ENCODE peak calls at places on chromosome 20, in five cellular contexts. Q is left ventricle myocardium inferior, C is cardiac fibroblast, J is astrocyte, H is lung. U is an unnamed sample.

GRCh38 chr20:44650777-44651493 is 564 bp downstream of the ADA start:
- DNase-seq in J (no peak), H (no peak), Q (peak), C (no peak), U (peak)

GRCh38 chr20:7214081-7214740 is 446.7 kb downstream of the BMP2 start:
- DNase-seq in H (no peak), C (no peak), Q (no peak), J (no peak), U (no peak)

GRCh38 chr20:58824843-58825242 is 25.9 kb downstream of the GNAS-AS1 start:
- DNase-seq in C (no peak), J (no peak), Q (no peak), H (no peak), U (no peak)

GRCh38 chr20:36344517-36345132 is 38.5 kb downstream of the DLGAP4 start:
- DNase-seq in Q (peak), J (peak), H (no peak), C (peak), U (peak)

GRCh38 chr20:43915209-43916072 is 789 bp downstream of the TOX2 start:
- DNase-seq in C (peak), Q (no peak), H (no peak), J (peak), U (no peak)

GRCh38 chr20:35515949-35516645 is 13.4 kb downstream of the C20orf173 start:
- DNase-seq in Q (no peak), H (no peak), C (peak), J (peak), U (no peak)

GRCh38 chr20:7841291-7841966 is 98.8 kb downstream of the HAO1 start:
- DNase-seq in Q (no peak), J (peak), C (peak), H (no peak), U (no peak)

GRCh38 chr20:47204008-47204745 is 152.3 kb downstream of the ZMYND8 start:
- DNase-seq in J (peak), Q (no peak), C (no peak), H (no peak), U (no peak)

GRCh38 chr20:38601216-38602184 is at the start of gene ARHGAP40:
- DNase-seq in C (peak), Q (no peak), J (peak), H (no peak), U (no peak)

GRCh38 chr20:35240083-35240913 is 13.8 kb downstream of the MMP24 start:
- DNase-seq in J (no peak), H (no peak), Q (no peak), C (no peak), U (no peak)

GRCh38 chr20:50339196-50339901 is 148.7 kb downstream of the CEBPB start:
- DNase-seq in C (peak), H (no peak), Q (no peak), J (peak), U (no peak)

GRCh38 chr20:19936801-19937583 is 80.2 kb upstream of the NAA20 start:
- DNase-seq in C (no peak), J (no peak), H (no peak), Q (peak), U (peak)

GRCh38 chr20:45341939-45342862 is 6.0 kb downstream of the SDC4 start:
- DNase-seq in H (peak), C (peak), J (peak), Q (peak), U (peak)

GRCh38 chr20:25389381-25389857 is 1.2 kb downstream of the ABHD12 start:
- DNase-seq in Q (no peak), H (peak), J (peak), C (peak), U (no peak)

GRCh38 chr20:63640086-63640485 is 13.1 kb downstream of the STMN3 start:
- DNase-seq in J (no peak), C (no peak), Q (no peak), H (no peak), U (no peak)

GRCh38 chr20:63642518-63643247 is 10.5 kb downstream of the STMN3 start:
- DNase-seq in H (no peak), C (no peak), J (no peak), Q (no peak), U (no peak)

GRCh38 chr20:63641792-63642517 is 11.3 kb downstream of the STMN3 start:
- DNase-seq in J (peak), H (peak), Q (peak), C (peak), U (peak)

GRCh38 chr20:63639093-63639860 is 12.4 kb upstream of the GMEB2 start:
- DNase-seq in H (no peak), Q (peak), J (no peak), C (no peak), U (peak)

GRCh38 chr20:63641146-63641791 is 12.0 kb downstream of the STMN3 start:
- DNase-seq in J (no peak), H (no peak), C (no peak), Q (no peak), U (no peak)
- H3K4me3 ChIP-seq in J (peak), H (peak), C (peak), Q (peak), U (peak)

DNA sequence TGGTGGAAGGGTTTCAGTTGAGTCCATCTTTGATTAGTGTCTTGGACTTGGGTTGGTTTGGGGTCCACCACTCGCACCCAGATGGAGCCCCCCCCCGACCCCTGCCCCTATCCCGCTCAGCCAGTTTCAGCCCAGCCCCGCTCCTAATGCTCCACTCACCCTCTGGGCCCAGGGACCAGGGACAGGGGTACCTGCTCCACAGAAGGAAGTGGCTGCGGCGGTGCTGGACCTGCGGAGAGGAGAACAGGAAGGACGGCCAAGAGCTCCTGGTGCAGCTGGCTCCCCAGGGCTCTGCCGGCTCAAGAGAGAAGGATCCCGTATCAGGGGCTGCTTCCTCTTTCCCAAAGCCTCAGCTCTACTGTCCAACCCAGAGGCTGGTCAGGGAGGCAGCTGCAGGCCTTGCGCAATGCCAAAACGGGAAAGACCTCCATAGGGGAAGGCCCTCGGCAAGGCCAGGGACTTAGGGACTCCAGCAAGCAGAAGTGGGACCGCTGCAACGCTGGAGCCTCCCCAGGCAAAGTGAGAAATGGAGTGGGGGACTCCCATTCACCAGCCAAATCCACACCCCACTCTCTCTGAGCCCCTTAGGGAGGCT is at the start of gene SIGLEC1:
- DNase-seq in Q (peak), C (no peak), J (no peak), H (peak), U (peak)
- H3K4me3 ChIP-seq in Q (peak), C (no peak), J (no peak), H (no peak), U (peak)

GRCh38 chr20:16566080-16566479 is 7.2 kb downstream of the KIF16B start:
- DNase-seq in Q (no peak), J (no peak), H (no peak), C (no peak), U (no peak)
- H3K4me3 ChIP-seq in Q (no peak), J (no peak), H (no peak), C (no peak), U (no peak)

GRCh38 chr20:21515300-21516179 is 1.7 kb upstream of the NKX2-2 start:
- DNase-seq in C (no peak), H (no peak), Q (no peak), J (no peak), U (no peak)

GRCh38 chr20:21514553-21515251 is 838 bp upstream of the NKX2-2 start:
- DNase-seq in Q (no peak), H (no peak), J (no peak), C (no peak), U (no peak)

GRCh38 chr20:21512634-21513180 is 1.2 kb downstream of the NKX2-2 start:
- DNase-seq in C (no peak), Q (no peak), H (no peak), J (no peak), U (no peak)

GRCh38 chr20:21513181-21513663 is 642 bp downstream of the NKX2-2 start:
- DNase-seq in C (no peak), J (no peak), Q (no peak), H (no peak), U (no peak)

GRCh38 chr20:21513881-21514540 is at the start of gene NKX2-2:
- DNase-seq in C (no peak), H (no peak), J (peak), Q (no peak), U (no peak)
- H3K4me3 ChIP-seq in C (no peak), H (no peak), J (peak), Q (peak), U (peak)

GRCh38 chr20:54929191-54929590 is 453.8 kb downstream of the DOK5 start:
- DNase-seq in H (no peak), Q (no peak), J (no peak), C (no peak), U (no peak)
- H3K4me3 ChIP-seq in H (no peak), Q (no peak), J (no peak), C (no peak), U (no peak)

DNA sequence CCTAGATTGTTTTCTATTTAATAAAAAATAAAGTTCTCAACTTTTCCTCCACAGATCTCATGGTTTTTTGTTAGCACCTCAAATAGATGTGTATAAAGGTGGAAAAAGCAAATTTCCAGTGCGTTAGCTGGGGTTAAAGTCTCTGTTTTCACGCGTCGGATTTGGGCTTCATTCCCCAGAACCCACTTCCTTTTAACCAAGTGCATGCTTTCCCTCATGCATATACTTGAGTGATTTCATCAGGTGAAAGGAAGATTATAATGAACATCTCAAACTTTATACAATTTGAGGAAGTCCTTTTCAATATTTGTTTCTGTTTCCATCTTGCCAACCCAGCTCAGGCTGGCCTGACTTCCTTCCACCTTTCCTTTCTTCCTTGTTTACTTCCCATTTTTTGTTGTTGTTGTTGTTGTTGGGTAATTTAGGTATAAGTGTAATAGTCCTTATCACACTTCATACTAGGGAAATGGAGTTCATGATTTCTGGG is 43.9 kb upstream of the GGTLC1 start:
- DNase-seq in H (no peak), Q (no peak), J (no peak), C (no peak), U (no peak)
- H3K4me3 ChIP-seq in H (no peak), Q (no peak), J (no peak), C (no peak), U (no peak)

GRCh38 chr20:1894471-1894950 is 696 bp upstream of the SIRPA start:
- DNase-seq in C (peak), J (peak), H (no peak), Q (peak), U (no peak)

GRCh38 chr20:1897486-1897885 is 2.3 kb downstream of the SIRPA start:
- DNase-seq in Q (no peak), H (no peak), J (no peak), C (peak), U (no peak)

GRCh38 chr20:1894951-1895673 is at the start of gene SIRPA:
- DNase-seq in H (peak), Q (peak), C (peak), J (peak), U (peak)

GRCh38 chr20:1896859-1897258 is 1.7 kb downstream of the SIRPA start:
- DNase-seq in H (no peak), J (no peak), C (no peak), Q (no peak), U (no peak)

DNA sequence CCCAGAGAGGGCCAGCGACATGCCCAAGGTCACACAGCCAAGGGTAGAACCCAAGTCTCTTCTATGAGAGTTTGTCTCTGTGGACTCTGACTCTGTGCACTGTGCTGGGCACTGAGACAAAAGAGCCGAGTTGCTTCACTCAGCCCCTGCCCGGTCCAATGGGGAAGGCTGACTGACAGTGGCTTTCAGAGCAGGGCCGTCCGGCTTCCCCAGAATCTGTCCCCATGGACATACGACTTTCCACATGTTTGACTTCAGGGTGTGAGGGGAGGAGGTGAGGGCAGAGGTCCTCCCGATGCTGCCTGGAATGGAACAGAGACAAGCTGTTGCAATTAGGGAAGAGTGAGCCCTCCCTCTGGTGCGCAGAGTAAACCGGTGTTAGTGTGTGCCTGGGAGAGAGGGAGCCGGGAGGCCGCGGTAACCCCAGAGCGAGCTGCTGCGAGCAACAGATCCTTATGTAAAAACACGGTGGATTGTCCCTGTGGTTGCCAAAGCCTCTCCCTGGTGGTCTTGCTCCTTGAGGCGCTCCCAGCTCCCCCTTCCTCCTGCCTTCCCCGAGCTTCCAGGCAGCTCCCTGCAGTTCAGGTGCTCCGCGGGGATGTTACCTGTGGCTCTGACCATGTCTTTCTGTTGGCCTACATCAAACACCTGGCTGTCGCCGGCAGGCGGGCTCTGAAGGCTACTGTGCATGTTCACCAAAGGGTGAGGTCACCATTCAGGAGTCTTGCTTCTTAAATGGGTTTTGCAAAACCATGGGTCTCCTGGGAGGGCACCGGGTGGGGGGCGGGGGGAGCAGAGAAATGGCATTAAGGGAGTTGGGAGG is 678 bp downstream of the SIRPA start:
- DNase-seq in Q (no peak), C (no peak), J (no peak), H (no peak), U (no peak)
- H3K4me3 ChIP-seq in Q (peak), C (peak), J (peak), H (peak), U (peak)